ENCODE peak calls at places on chromosomes 11 and 22, in five cellular contexts. G is activated CD8-positive, alpha-beta memory T cell treated with anti-CD3 and anti-CD28 coated beads, Interleukin-2, amount 10 ng/mL, durations not matched to agents 7 days and 5 days; D is heart left ventricle; T is KG1; F is activated CD4-positive, CD25-positive, alpha-beta regulatory T cell. K is an unnamed sample.

GRCh38 chr11:47573321-47573720 is 5.4 kb downstream of the KBTBD4 start:
- DNase-seq in G (no peak), D (peak), T (no peak), F (no peak), K (peak)

GRCh38 chr11:117387992-117388765 is 60.5 kb downstream of the CEP164 start:
- DNase-seq in G (no peak), D (no peak), T (no peak), F (no peak), K (no peak)

GRCh38 chr11:87662287-87662686 is 513.0 kb downstream of the RAB38 start:
- DNase-seq in G (no peak), D (no peak), T (no peak), F (no peak), K (no peak)

GRCh38 chr11:61893981-61894380 is 2.6 kb upstream of the FADS3 start:
- DNase-seq in G (no peak), D (no peak), T (no peak), F (no peak), K (no peak)

GRCh38 chr22:35467788-35468187 is 67.8 kb downstream of the MCM5 start:
- DNase-seq in G (no peak), D (peak), T (no peak), F (no peak), K (peak)

GRCh38 chr11:45563801-45564200 is 101.6 kb downstream of the CHST1 start:
- DNase-seq in G (no peak), D (no peak), T (no peak), F (no peak), K (no peak)

GRCh38 chr11:19368726-19369364 is 128.1 kb upstream of the E2F8 start:
- DNase-seq in G (no peak), D (no peak), T (no peak), F (no peak), K (no peak)

GRCh38 chr11:126414615-126415014 is 59.1 kb downstream of the ST3GAL4 start:
- DNase-seq in G (no peak), D (no peak), T (no peak), F (no peak), K (peak)

GRCh38 chr11:76629853-76630599 is 40.5 kb downstream of the LRRC32 start:
- DNase-seq in G (no peak), D (peak), T (no peak), F (no peak), K (no peak)

GRCh38 chr11:118171274-118172062 is 5.0 kb downstream of the SCN2B start:
- DNase-seq in G (peak), D (peak), T (no peak), F (peak), K (peak)

GRCh38 chr11:64348611-64349387 is 8.8 kb downstream of the CCDC88B start:
- DNase-seq in G (no peak), D (no peak), T (no peak), F (no peak), K (no peak)

GRCh38 chr11:115607621-115608191 is 103.5 kb upstream of the CADM1 start:
- DNase-seq in G (no peak), D (peak), T (no peak), F (no peak), K (no peak)

GRCh38 chr11:64156235-64157011 is 9.5 kb downstream of the MACROD1 start:
- DNase-seq in G (no peak), D (peak), T (no peak), F (no peak), K (no peak)

GRCh38 chr22:26555478-26555877 is 34.5 kb downstream of the TPST2 start:
- DNase-seq in G (no peak), D (peak), T (no peak), F (no peak), K (no peak)

GRCh38 chr11:61785837-61786402 is 6.5 kb downstream of the TMEM258 start:
- DNase-seq in G (no peak), D (no peak), T (no peak), F (no peak), K (no peak)

GRCh38 chr22:21020802-21021429 is 6.0 kb downstream of the P2RX6 start:
- DNase-seq in G (peak), D (no peak), T (no peak), F (no peak), K (no peak)

GRCh38 chr11:17267576-17267975 is 9.0 kb upstream of the NUCB2 start:
- DNase-seq in G (no peak), D (no peak), T (no peak), F (no peak), K (no peak)

GRCh38 chr11:13111813-13112130 is 102.7 kb downstream of the RASSF10 start:
- DNase-seq in G (no peak), D (no peak), T (no peak), F (no peak), K (no peak)

GRCh38 chr22:42316988-42317387 is 46.5 kb upstream of the TCF20 start:
- DNase-seq in G (peak), D (no peak), T (no peak), F (no peak), K (no peak)

GRCh38 chr11:1639102-1639620 is 9.6 kb downstream of the KRTAP5-5 start:
- DNase-seq in G (no peak), D (peak), T (no peak), F (no peak), K (no peak)

GRCh38 chr11:113555071-113555739 is 80.0 kb upstream of the DRD2 start:
- DNase-seq in G (no peak), D (no peak), T (no peak), F (no peak), K (no peak)

GRCh38 chr11:1920909-1921575 is 1.5 kb downstream of the TNNT3 start:
- DNase-seq in G (peak), D (peak), T (no peak), F (no peak), K (no peak)

GRCh38 chr22:41596776-41597634 is 7.4 kb upstream of the PMM1 start:
- DNase-seq in G (peak), D (peak), T (no peak), F (no peak), K (no peak)

GRCh38 chr11:27347949-27348879 is 14.8 kb downstream of the CCDC34 start:
- DNase-seq in G (no peak), D (no peak), T (no peak), F (no peak), K (no peak)

GRCh38 chr22:49672013-49672516 is 155.6 kb downstream of the BRD1 start:
- DNase-seq in G (peak), D (no peak), T (no peak), F (no peak), K (no peak)

GRCh38 chr11:5288108-5288911 is 13.4 kb downstream of the OR51B4 start:
- DNase-seq in G (no peak), D (no peak), T (no peak), F (no peak), K (no peak)

GRCh38 chr11:47607380-47607779 is 13.2 kb upstream of the C1QTNF4 start:
- DNase-seq in G (no peak), D (peak), T (no peak), F (no peak), K (no peak)

GRCh38 chr22:49419661-49420060 is 408.0 kb downstream of the BRD1 start:
- DNase-seq in G (no peak), D (no peak), T (no peak), F (no peak), K (no peak)

GRCh38 chr11:111539426-111540113 is 950 bp upstream of the LAYN start:
- DNase-seq in G (peak), D (no peak), T (no peak), F (no peak), K (no peak)

GRCh38 chr11:75673977-75674582 is 5.2 kb upstream of the MAP6 start:
- DNase-seq in G (peak), D (no peak), T (no peak), F (no peak), K (no peak)